ENCODE peak calls at places on chromosomes 13 and 19, in four cellular contexts. One of them, this sample, is unnamed.

GRCh38 chr13:26007774-26008173 is 44.0 kb downstream of the SHISA2 start:
- DNase-seq in fibroblast of lung: no peak
- DNase-seq in GM23338: no peak
- DNase-seq in PC-3: peak; percentile 25
- DNase-seq in this sample: no peak

GRCh38 chr19:46913198-46913851 is 52.5 kb downstream of the ARHGAP35 start:
- DNase-seq in GM23338: no peak
- DNase-seq in PC-3: no peak
- DNase-seq in fibroblast of lung: no peak
- DNase-seq in this sample: no peak

GRCh38 chr13:51125495-51126226 is 14.6 kb upstream of the C13orf42 start:
- DNase-seq in PC-3: peak; percentile 61
- DNase-seq in fibroblast of lung: peak; percentile 50
- DNase-seq in GM23338: peak; percentile 91
- DNase-seq in this sample: peak; percentile 41

GRCh38 chr13:46529509-46529908 is 23.5 kb upstream of the LRCH1 start:
- DNase-seq in GM23338: no peak
- DNase-seq in fibroblast of lung: no peak
- DNase-seq in PC-3: no peak
- DNase-seq in this sample: no peak

GRCh38 chr13:31020996-31021395 is 88.5 kb downstream of the TEX26 start:
- DNase-seq in GM23338: no peak
- DNase-seq in PC-3: no peak
- DNase-seq in fibroblast of lung: peak; percentile 38
- DNase-seq in this sample: no peak

GRCh38 chr19:15442142-15442920 is 7.4 kb downstream of the WIZ start:
- DNase-seq in GM23338: no peak
- DNase-seq in PC-3: no peak
- DNase-seq in fibroblast of lung: no peak
- DNase-seq in this sample: no peak

GRCh38 chr19:50514346-50515167 is 844 bp upstream of the ASPDH start:
- DNase-seq in PC-3: no peak
- DNase-seq in fibroblast of lung: no peak
- DNase-seq in GM23338: no peak
- DNase-seq in this sample: no peak

GRCh38 chr13:27172495-27172842 is 858 bp upstream of the USP12 start:
- DNase-seq in GM23338: no peak
- DNase-seq in PC-3: peak; percentile 43
- DNase-seq in fibroblast of lung: peak; percentile 55
- DNase-seq in this sample: peak; percentile 46

GRCh38 chr19:52190679-52191293 is 934 bp downstream of the PPP2R1A start:
- DNase-seq in PC-3: peak; percentile 30
- DNase-seq in GM23338: peak; percentile 58
- DNase-seq in fibroblast of lung: peak; percentile 62
- DNase-seq in this sample: peak; percentile 5

GRCh38 chr13:98785968-98786367 is 33.5 kb upstream of the SLC15A1 start:
- DNase-seq in PC-3: no peak
- DNase-seq in GM23338: no peak
- DNase-seq in fibroblast of lung: no peak
- DNase-seq in this sample: no peak

GRCh38 chr13:40786568-40786996 is 2.8 kb upstream of the SLC25A15 start:
- DNase-seq in GM23338: no peak
- DNase-seq in PC-3: no peak
- DNase-seq in fibroblast of lung: peak; percentile 41
- DNase-seq in this sample: no peak

GRCh38 chr19:38194061-38194701 is 29.8 kb downstream of the DPF1 start:
- DNase-seq in PC-3: peak; percentile 49
- DNase-seq in GM23338: no peak
- DNase-seq in fibroblast of lung: no peak
- DNase-seq in this sample: no peak

GRCh38 chr13:97221989-97222700 is at the start of gene MBNL2:
- DNase-seq in GM23338: peak; percentile 80
- DNase-seq in PC-3: peak; percentile 87
- DNase-seq in fibroblast of lung: peak; percentile 95
- DNase-seq in this sample: peak; percentile 87

GRCh38 chr19:36483653-36484052 is 5.7 kb downstream of the ZNF566 start:
- DNase-seq in fibroblast of lung: no peak
- DNase-seq in GM23338: no peak
- DNase-seq in PC-3: no peak
- DNase-seq in this sample: no peak

GRCh38 chr19:768424-768823 is 17.5 kb downstream of the MISP start:
- DNase-seq in fibroblast of lung: peak; percentile 92
- DNase-seq in GM23338: no peak
- DNase-seq in PC-3: no peak
- DNase-seq in this sample: peak; percentile 51

GRCh38 chr19:13781547-13781946 is 7.3 kb downstream of the C19orf53 start:
- DNase-seq in GM23338: peak; percentile 91
- DNase-seq in fibroblast of lung: peak; percentile 95
- DNase-seq in PC-3: peak; percentile 67
- DNase-seq in this sample: no peak

GRCh38 chr19:10289836-10290438 is at the start of gene ICAM5:
- DNase-seq in GM23338: peak; percentile 47
- DNase-seq in fibroblast of lung: no peak
- DNase-seq in PC-3: peak; percentile 28
- DNase-seq in this sample: peak; percentile 52

GRCh38 chr13:30340367-30341184 is 33.2 kb upstream of the KATNAL1 start:
- DNase-seq in fibroblast of lung: peak; percentile 87
- DNase-seq in PC-3: peak; percentile 58
- DNase-seq in GM23338: no peak
- DNase-seq in this sample: peak; percentile 66

GRCh38 chr13:36975172-36975571 is 24.0 kb downstream of the ALG5 start:
- DNase-seq in GM23338: peak; percentile 16
- DNase-seq in PC-3: no peak
- DNase-seq in fibroblast of lung: no peak
- DNase-seq in this sample: no peak

GRCh38 chr19:6249296-6249695 is 30.5 kb downstream of the MLLT1 start:
- DNase-seq in GM23338: no peak
- DNase-seq in PC-3: no peak
- DNase-seq in fibroblast of lung: peak; percentile 51
- DNase-seq in this sample: no peak

GRCh38 chr19:54366811-54367210 is 2.1 kb upstream of the LAIR1 start:
- DNase-seq in PC-3: no peak
- DNase-seq in fibroblast of lung: no peak
- DNase-seq in GM23338: no peak
- DNase-seq in this sample: no peak

GRCh38 chr13:48403151-48403631 is 9.7 kb downstream of the LPAR6 start:
- DNase-seq in GM23338: no peak
- DNase-seq in fibroblast of lung: no peak
- DNase-seq in PC-3: no peak
- DNase-seq in this sample: no peak

GRCh38 chr13:65959305-65959704 is 1270.8 kb downstream of the PCDH9 start:
- DNase-seq in PC-3: peak; percentile 88
- DNase-seq in GM23338: no peak
- DNase-seq in fibroblast of lung: peak; percentile 23
- DNase-seq in this sample: no peak

GRCh38 chr19:54114340-54114826 is 1.1 kb downstream of the TFPT start:
- DNase-seq in fibroblast of lung: peak; percentile 53
- DNase-seq in PC-3: peak; percentile 64
- DNase-seq in GM23338: peak; percentile 64
- DNase-seq in this sample: no peak

GRCh38 chr19:11781295-11782057 is 14.7 kb downstream of the ZNF441 start:
- DNase-seq in GM23338: no peak
- DNase-seq in PC-3: no peak
- DNase-seq in fibroblast of lung: peak; percentile 30
- DNase-seq in this sample: no peak

GRCh38 chr19:11787536-11787935 is 10.8 kb upstream of the ZNF491 start:
- DNase-seq in PC-3: no peak
- DNase-seq in GM23338: no peak
- DNase-seq in fibroblast of lung: no peak
- DNase-seq in this sample: no peak

GRCh38 chr19:11780431-11781020 is 13.7 kb downstream of the ZNF441 start:
- DNase-seq in PC-3: no peak
- DNase-seq in fibroblast of lung: no peak
- DNase-seq in GM23338: no peak
- DNase-seq in this sample: no peak

GRCh38 chr19:11784356-11784755 is 14.0 kb upstream of the ZNF491 start:
- DNase-seq in PC-3: no peak
- DNase-seq in fibroblast of lung: no peak
- DNase-seq in GM23338: no peak
- DNase-seq in this sample: no peak

GRCh38 chr19:11783767-11784166 is 14.6 kb upstream of the ZNF491 start:
- DNase-seq in fibroblast of lung: no peak
- DNase-seq in GM23338: no peak
- DNase-seq in PC-3: no peak
- DNase-seq in this sample: no peak
- H3K4me3 ChIP-seq in fibroblast of lung: no peak overlapping the region
- H3K4me3 ChIP-seq in GM23338: no peak overlapping the region
- H3K4me3 ChIP-seq in PC-3: no peak overlapping the region
- H3K4me3 ChIP-seq in this sample: no peak overlapping the region

GRCh38 chr19:28727133-28727834 is 485.7 kb downstream of the UQCRFS1 start:
- DNase-seq in PC-3: no peak
- DNase-seq in fibroblast of lung: peak; percentile 32
- DNase-seq in GM23338: peak; percentile 85
- DNase-seq in this sample: no peak
- TF ChIP-seq EZH2 in PC-3: no peak
- TF ChIP-seq EZH2 in fibroblast of lung: no peak
- TF ChIP-seq EZH2 in GM23338: no peak
- TF ChIP-seq EZH2 in this sample: no peak

GRCh38 chr19:45781282-45782161 is 768 bp downstream of the DMPK start:
- DNase-seq in PC-3: peak; percentile 71
- DNase-seq in GM23338: no peak
- DNase-seq in fibroblast of lung: no peak
- DNase-seq in this sample: peak; percentile 90

GRCh38 chr19:45785097-45785496 is 2.8 kb upstream of the DMPK start:
- DNase-seq in PC-3: no peak
- DNase-seq in fibroblast of lung: no peak
- DNase-seq in GM23338: no peak
- DNase-seq in this sample: no peak

GRCh38 chr19:45782162-45782623 is at the start of gene DMPK:
- DNase-seq in fibroblast of lung: no peak
- DNase-seq in GM23338: no peak
- DNase-seq in PC-3: no peak
- DNase-seq in this sample: peak; percentile 44

GRCh38 chr19:45784096-45784495 is 1.8 kb upstream of the DMPK start:
- DNase-seq in fibroblast of lung: no peak
- DNase-seq in PC-3: no peak
- DNase-seq in GM23338: no peak
- DNase-seq in this sample: no peak

GRCh38 chr19:45782820-45783785 is 813 bp upstream of the DMPK start:
- DNase-seq in PC-3: peak; percentile 60
- DNase-seq in GM23338: no peak
- DNase-seq in fibroblast of lung: peak; percentile 65
- DNase-seq in this sample: peak; percentile 77
- H3K4me3 ChIP-seq in PC-3: peak overlapping the region; percentile 40
- H3K4me3 ChIP-seq in GM23338: no peak overlapping the region
- H3K4me3 ChIP-seq in fibroblast of lung: peak overlapping the region; percentile 7
- H3K4me3 ChIP-seq in this sample: peak overlapping the region; percentile 51

DNA sequence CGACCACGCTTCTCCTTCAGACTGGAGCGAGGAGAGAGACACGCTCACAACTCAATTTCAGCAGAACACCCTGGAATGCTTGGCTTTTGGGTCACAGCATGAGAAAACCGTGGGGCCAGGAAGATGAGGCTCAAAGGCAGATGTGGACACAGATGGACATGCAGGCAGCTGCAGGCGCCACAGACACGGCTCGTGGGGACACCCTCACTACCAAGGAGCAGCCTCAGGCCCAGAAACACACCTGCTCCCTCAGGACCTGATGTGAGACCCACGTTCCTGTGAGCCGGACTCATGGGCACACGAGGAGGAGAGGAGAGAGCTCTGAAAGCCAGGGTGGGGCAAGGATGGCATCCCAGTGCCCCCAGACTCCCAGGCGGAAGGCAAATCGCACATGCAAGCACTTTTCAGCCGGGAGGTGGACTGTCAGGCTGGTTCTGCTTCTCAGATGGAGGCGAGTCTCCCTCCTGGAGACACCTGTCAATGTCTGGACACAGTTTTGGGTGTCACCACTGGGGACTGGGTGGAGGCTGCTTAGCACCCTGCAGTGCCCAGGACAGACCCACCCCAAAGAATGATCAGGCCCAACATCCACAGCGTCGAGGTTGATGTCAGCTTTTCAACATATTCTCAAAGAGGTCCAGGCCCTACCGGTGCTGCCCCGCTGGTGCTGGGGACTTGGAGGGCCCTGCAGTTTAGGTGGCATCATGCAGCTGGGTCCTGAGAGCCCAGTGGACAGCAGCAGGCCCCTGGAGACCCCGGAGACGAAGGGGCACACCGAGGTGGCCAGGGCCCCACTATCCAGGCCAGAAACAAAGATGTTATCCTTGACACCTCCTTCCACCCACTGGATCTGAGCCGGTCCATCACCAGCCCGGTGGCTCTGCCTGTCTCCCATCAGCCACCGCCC is 2.3 kb downstream of the ABHD17A start:
- DNase-seq in fibroblast of lung: no peak
- DNase-seq in GM23338: no peak
- DNase-seq in PC-3: no peak
- DNase-seq in this sample: no peak
- TF ChIP-seq EZH2 in fibroblast of lung: no peak
- TF ChIP-seq EZH2 in GM23338: no peak
- TF ChIP-seq EZH2 in PC-3: no peak
- TF ChIP-seq EZH2 in this sample: no peak

GRCh38 chr19:4372630-4373367 is 27.5 kb downstream of the SH3GL1 start:
- DNase-seq in fibroblast of lung: no peak
- DNase-seq in PC-3: no peak
- DNase-seq in GM23338: no peak
- DNase-seq in this sample: no peak

GRCh38 chr19:4375164-4375619 is 25.2 kb downstream of the SH3GL1 start:
- DNase-seq in GM23338: peak; percentile 85
- DNase-seq in fibroblast of lung: no peak
- DNase-seq in PC-3: peak; percentile 95
- DNase-seq in this sample: peak; percentile 97

GRCh38 chr19:4373601-4374441 is 26.5 kb downstream of the SH3GL1 start:
- DNase-seq in fibroblast of lung: peak; percentile 26
- DNase-seq in GM23338: no peak
- DNase-seq in PC-3: no peak
- DNase-seq in this sample: no peak

GRCh38 chr19:4375620-4376228 is 24.6 kb downstream of the SH3GL1 start:
- DNase-seq in fibroblast of lung: peak; percentile 76
- DNase-seq in PC-3: peak; percentile 60
- DNase-seq in GM23338: peak; percentile 64
- DNase-seq in this sample: no peak

DNA sequence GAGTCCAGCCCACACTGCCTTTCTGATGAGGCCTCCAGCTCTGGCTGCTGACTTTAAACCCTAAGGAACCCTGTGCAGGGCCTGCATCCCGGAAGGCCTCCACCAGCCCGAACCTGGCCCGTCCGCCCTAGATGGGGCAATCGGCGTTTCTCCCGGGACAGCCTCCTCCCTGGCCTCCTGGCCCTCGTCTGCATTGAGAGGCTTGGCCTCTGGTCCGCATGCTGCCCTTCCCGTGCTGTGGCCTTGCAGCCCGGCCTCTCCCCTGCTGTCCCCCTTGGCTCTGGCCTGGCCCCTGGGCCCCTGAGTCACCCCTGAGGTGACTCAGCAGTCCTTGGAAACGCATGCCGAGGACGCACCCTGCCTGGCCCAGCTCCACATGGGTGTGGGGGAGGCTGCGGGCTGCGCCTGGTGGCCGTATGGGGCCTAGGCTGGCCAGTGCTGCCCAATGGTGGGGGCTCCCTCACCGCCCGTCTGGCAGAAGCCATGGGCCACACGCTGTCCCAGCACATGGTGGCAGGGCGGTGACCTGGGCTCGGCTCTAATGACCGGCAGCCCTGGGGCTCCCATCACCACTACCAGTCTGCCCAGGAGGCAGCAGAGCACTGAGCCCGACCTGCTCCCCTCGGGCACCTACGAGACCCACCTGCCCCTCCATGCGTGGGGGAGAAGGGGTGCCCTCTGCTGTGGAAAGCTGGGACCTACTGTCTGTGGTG is 25.7 kb downstream of the SH3GL1 start:
- DNase-seq in fibroblast of lung: peak; percentile 86
- DNase-seq in PC-3: peak; percentile 90
- DNase-seq in GM23338: no peak
- DNase-seq in this sample: peak; percentile 87
- H3K4me3 ChIP-seq in fibroblast of lung: no peak overlapping the region
- H3K4me3 ChIP-seq in PC-3: peak overlapping the region; percentile 44
- H3K4me3 ChIP-seq in GM23338: peak overlapping the region; percentile 35
- H3K4me3 ChIP-seq in this sample: peak overlapping the region; percentile 42

This sample was measured in PC-9.